ENCODE peak calls at places on chromosomes 13 and 19, in five cellular contexts. L is hypothalamus; Z is stimulated activated CD8-positive, alpha-beta memory T cell treated with anti-CD3 and anti-CD28 coated beads, Interleukin-2, amount 100 ng/mL, for 48 hours; G is choroid plexus epithelial cell; R is HCT116. U is an unnamed sample.

GRCh38 chr19:343941-344624 is 513 bp downstream of the MIER2 start:
- DNase-seq in L (no peak), Z (peak), G (peak), R (no peak), U (peak)

GRCh38 chr13:20991741-20992520 is 69.5 kb downstream of the LATS2 start:
- DNase-seq in L (no peak), Z (no peak), G (no peak), R (no peak), U (no peak)

GRCh38 chr13:48533986-48534600 is 1.2 kb upstream of the RCBTB2 start:
- DNase-seq in L (no peak), Z (no peak), G (no peak), R (no peak), U (no peak)

GRCh38 chr13:99902657-99903056 is 68.9 kb downstream of the ZIC5 start:
- DNase-seq in L (no peak), Z (no peak), G (no peak), R (no peak), U (no peak)

GRCh38 chr19:40599331-40600085 is 1.7 kb upstream of the LTBP4 start:
- DNase-seq in L (no peak), Z (no peak), G (no peak), R (no peak), U (peak)

GRCh38 chr19:7230826-7231225 is 63.4 kb downstream of the INSR start:
- DNase-seq in L (peak), Z (no peak), G (no peak), R (no peak), U (no peak)

GRCh38 chr19:31289976-31290375 is 59.3 kb downstream of the TSHZ3 start:
- DNase-seq in L (no peak), Z (no peak), G (no peak), R (no peak), U (no peak)

GRCh38 chr13:30810261-30810701 is 74.9 kb downstream of the ALOX5AP start:
- DNase-seq in L (no peak), Z (no peak), G (no peak), R (no peak), U (no peak)

GRCh38 chr13:76223565-76223964 is 587.4 kb downstream of the LMO7 start:
- DNase-seq in L (no peak), Z (no peak), G (no peak), R (no peak), U (no peak)